ENCODE peak calls at places on chromosome 5, in five cellular contexts. D is GM23248, U is HS-5, P is NCI-H1436 treated with DMSO at 0.1 percent for 48 hours, M is neural crest cell. F is an unnamed sample.

GRCh38 chr5:41708604-41708940 is 161.7 kb downstream of the OXCT1 start:
- DNase-seq in M (no peak), D (no peak), U (no peak), P (no peak), F (no peak)

GRCh38 chr5:103617913-103618312 is 55.3 kb upstream of the NUDT12 start:
- DNase-seq in M (no peak), U (no peak), P (no peak), D (no peak), F (peak)

GRCh38 chr5:1554410-1554967 is 30.7 kb upstream of the LPCAT1 start:
- DNase-seq in M (no peak), U (no peak), P (no peak), D (no peak), F (no peak)

GRCh38 chr5:96652769-96653455 is 9.3 kb upstream of the CAST start:
- DNase-seq in P (no peak), D (no peak), M (no peak), U (no peak), F (no peak)

GRCh38 chr5:79396265-79396664 is 117.7 kb downstream of the HOMER1 start:
- DNase-seq in D (peak), U (no peak), P (no peak), M (no peak), F (peak)

GRCh38 chr5:105042623-105043022 is 1480.0 kb upstream of the NUDT12 start:
- DNase-seq in D (no peak), U (no peak), M (no peak), P (no peak), F (no peak)

GRCh38 chr5:137122558-137122957 is 376.6 kb downstream of the SPOCK1 start:
- DNase-seq in D (no peak), U (no peak), P (no peak), M (no peak), F (no peak)

GRCh38 chr5:65482727-65483473 is 1.2 kb upstream of the ADAMTS6 start:
- DNase-seq in D (peak), U (peak), M (no peak), P (no peak), F (peak)

GRCh38 chr5:112333236-112333850 is 85.7 kb downstream of the EPB41L4A start:
- DNase-seq in D (no peak), U (no peak), P (no peak), M (no peak), F (no peak)

GRCh38 chr5:88944751-88945507 is 61.9 kb upstream of the MEF2C start:
- DNase-seq in M (no peak), D (peak), U (no peak), P (no peak), F (peak)

GRCh38 chr5:37735649-37736347 is 104.0 kb downstream of the GDNF start:
- DNase-seq in U (no peak), D (peak), P (no peak), M (peak), F (peak)

GRCh38 chr5:150278046-150278760 is 11.4 kb downstream of the CAMK2A start:
- DNase-seq in M (no peak), U (no peak), D (peak), P (no peak), F (peak)

GRCh38 chr5:76372320-76373054 is 30.6 kb upstream of the IQGAP2 start:
- DNase-seq in P (no peak), U (peak), M (no peak), D (peak), F (peak)

GRCh38 chr5:159171274-159171673 is 38.1 kb downstream of the RNF145 start:
- DNase-seq in D (no peak), M (no peak), P (no peak), U (no peak), F (no peak)

GRCh38 chr5:177605078-177605477 is 5.1 kb downstream of the B4GALT7 start:
- DNase-seq in U (no peak), M (no peak), P (no peak), D (no peak), F (no peak)

GRCh38 chr5:9188131-9188530 is 357.7 kb downstream of the SEMA5A start:
- DNase-seq in P (no peak), U (peak), M (no peak), D (peak), F (peak)

GRCh38 chr5:143536364-143536763 is 132.9 kb upstream of the NR3C1 start:
- DNase-seq in M (no peak), P (no peak), U (peak), D (peak), F (peak)

GRCh38 chr5:92778261-92778660 is 802.8 kb downstream of the NR2F1-AS1 start:
- DNase-seq in U (no peak), M (no peak), D (no peak), P (no peak), F (no peak)

GRCh38 chr5:173513521-173513991 is 102.9 kb downstream of the BOD1 start:
- DNase-seq in P (no peak), M (no peak), D (peak), U (peak), F (peak)

GRCh38 chr5:54986269-54986654 is 869 bp upstream of the ESM1 start:
- DNase-seq in U (no peak), M (no peak), P (no peak), D (no peak), F (no peak)

GRCh38 chr5:36417221-36417620 is 115.5 kb upstream of the RANBP3L start:
- DNase-seq in U (no peak), D (peak), P (no peak), M (no peak), F (no peak)

GRCh38 chr5:79069488-79070001 is at the start of the genes BHMT2 and DMGDH:
- DNase-seq in M (no peak), P (no peak), U (no peak), D (peak), F (peak)

GRCh38 chr5:56569576-56569975 is 245.8 kb upstream of the MAP3K1 start:
- DNase-seq in P (no peak), D (peak), M (no peak), U (peak), F (peak)

GRCh38 chr5:54655266-54655665 is 137.7 kb downstream of the SNX18 start:
- DNase-seq in M (no peak), U (no peak), P (no peak), D (no peak), F (no peak)

GRCh38 chr5:128413356-128413755 is 124.7 kb downstream of the FBN2 start:
- DNase-seq in P (no peak), D (no peak), U (no peak), M (no peak), F (peak)

GRCh38 chr5:176402684-176403083 is 13.7 kb downstream of the CLTB start:
- DNase-seq in U (no peak), D (no peak), P (no peak), M (no peak), F (no peak)

GRCh38 chr5:6473284-6473683 is 24.6 kb downstream of the UBE2QL1 start:
- DNase-seq in D (no peak), U (no peak), P (no peak), M (no peak), F (no peak)